ENCODE peak calls at places on chromosomes 4 and X, in six cellular contexts. C is stimulated activated naive B cell treated with anti-CD40 and anti-IgM and Interleukin-4, amounts not matched to agents 10 μg/mL and 1 μg/mL and 100 μg/mL, for 72 hours; K is HEK293T; E is glutamatergic neuron; B is iris pigment epithelial cell; T is breast epithelium. G is an unnamed sample.

GRCh38 chrX:34653811-34654210 is 3.3 kb downstream of the TMEM47 start:
- DNase-seq in C (no peak), K (no peak), E (no peak), B (peak; percentile 32), T (no peak), G (no peak)

GRCh38 chr4:30718889-30719252 is 1.3 kb upstream of the PCDH7 start:
- DNase-seq in C (no peak), K (no peak), E (no peak), B (peak; percentile 67), T (no peak), G (no peak)

GRCh38 chrX:151687635-151688034 is 7.6 kb upstream of the PRRG3 start:
- DNase-seq in C (no peak), K (no peak), E (no peak), B (no peak), T (no peak), G (no peak)

GRCh38 chrX:155768036-155768769 is 112.9 kb upstream of the VAMP7 start:
- DNase-seq in C (no peak), K (no peak), E (no peak), B (peak; percentile 58), T (no peak), G (no peak)

GRCh38 chrX:149713279-149714050 is 1.6 kb downstream of the MAGEA11 start:
- DNase-seq in C (no peak), K (no peak), E (no peak), B (no peak), T (no peak), G (no peak)

GRCh38 chrX:56762220-56762619 is 33.2 kb downstream of the NBDY start:
- DNase-seq in C (peak; percentile 45), K (no peak), E (no peak), B (no peak), T (no peak), G (no peak)

GRCh38 chr4:108586778-108587177 is 33.6 kb upstream of the RPL34 start:
- DNase-seq in C (no peak), K (no peak), E (no peak), B (no peak), T (no peak), G (no peak)

GRCh38 chr4:149409186-149410056 is 406.2 kb downstream of the IQCM start:
- DNase-seq in C (no peak), K (no peak), E (no peak), B (peak; percentile 53), T (peak; percentile 30), G (no peak)